ENCODE peak calls at places on chromosomes 3 and 15, in four cellular contexts. E is K562, J is GM12878, X is H1. M is an unnamed sample.

GRCh38 chr15:66364944-66365343 is 8.5 kb upstream of the TIPIN start:
- DNase-seq in E (peak; percentile 8), J (no peak), X (no peak), M (no peak)

GRCh38 chr15:28114721-28115622 is 15.9 kb upstream of the OCA2 start:
- DNase-seq in E (no peak), J (no peak), X (no peak), M (no peak)

GRCh38 chr15:37789881-37790280 is 144.6 kb upstream of the TMCO5A start:
- DNase-seq in E (no peak), J (no peak), X (no peak), M (no peak)

GRCh38 chr3:52451237-52452083 is 2.4 kb downstream of the TNNC1 start:
- DNase-seq in E (peak; percentile 24), J (no peak), X (no peak), M (no peak)

GRCh38 chr3:4458961-4459360 is 8.1 kb downstream of the SUMF1 start:
- DNase-seq in E (no peak), J (no peak), X (no peak), M (no peak)

GRCh38 chr15:95864467-95864886 is 466.0 kb upstream of the NR2F2 start:
- DNase-seq in E (no peak), J (peak; percentile 73), X (no peak), M (no peak)

GRCh38 chr15:70632079-70632850 is 131.1 kb downstream of the UACA start:
- DNase-seq in E (no peak), J (no peak), X (no peak), M (no peak)

GRCh38 chr3:46724360-46724890 is 6.8 kb upstream of the PRSS50 start:
- DNase-seq in E (no peak), J (no peak), X (no peak), M (no peak)

GRCh38 chr15:91915576-91915975 is 62.1 kb downstream of the SLCO3A1 start:
- DNase-seq in E (no peak), J (no peak), X (no peak), M (no peak)

GRCh38 chr15:82128401-82129143 is 82.8 kb upstream of the MEX3B start:
- DNase-seq in E (no peak), J (no peak), X (no peak), M (no peak)

GRCh38 chr3:135621184-135621931 is 344.2 kb upstream of the PPP2R3A start:
- DNase-seq in E (no peak), J (no peak), X (no peak), M (no peak)

GRCh38 chr3:178748874-178749273 is 212.6 kb downstream of the KCNMB2 start:
- DNase-seq in E (no peak), J (no peak), X (no peak), M (no peak)

GRCh38 chr3:14616606-14617507 is 34.7 kb upstream of the CCDC174 start:
- DNase-seq in E (no peak), J (no peak), X (no peak), M (no peak)

GRCh38 chr3:133469140-133469731 is 69.4 kb downstream of the BFSP2 start:
- DNase-seq in E (no peak), J (no peak), X (no peak), M (no peak)

GRCh38 chr3:46496745-46497555 is 826 bp upstream of the RTP3 start:
- DNase-seq in E (peak; percentile 62), J (peak; percentile 8), X (peak; percentile 36), M (no peak)

GRCh38 chr15:37873336-37873735 is 61.1 kb upstream of the TMCO5A start:
- DNase-seq in E (no peak), J (no peak), X (no peak), M (no peak)

GRCh38 chr3:49924683-49925082 is 4.9 kb downstream of the MON1A start:
- DNase-seq in E (peak; percentile 38), J (no peak), X (no peak), M (peak; percentile 73)

GRCh38 chr3:43582876-43583275 is 38.9 kb downstream of the ANO10 start:
- DNase-seq in E (no peak), J (no peak), X (no peak), M (no peak)

GRCh38 chr3:157029365-157029790 is 130.6 kb downstream of the CCNL1 start:
- DNase-seq in E (no peak), J (peak; percentile 20), X (no peak), M (no peak)

GRCh38 chr3:137163241-137163916 is 205.6 kb downstream of the IL20RB start:
- DNase-seq in E (no peak), J (no peak), X (no peak), M (no peak)

GRCh38 chr15:69414702-69415161 is 583 bp downstream of the KIF23 start:
- DNase-seq in E (peak; percentile 59), J (no peak), X (no peak), M (peak; percentile 4)

GRCh38 chr3:129100274-129100673 is 21.3 kb downstream of the RAB43 start:
- DNase-seq in E (no peak), J (no peak), X (no peak), M (no peak)

GRCh38 chr3:120172070-120172469 is 77.8 kb upstream of the GSK3B start:
- DNase-seq in E (no peak), J (no peak), X (no peak), M (no peak)

GRCh38 chr15:84702961-84703482 is 12.9 kb downstream of the SEC11A start:
- DNase-seq in E (no peak), J (no peak), X (no peak), M (no peak)

GRCh38 chr15:70770863-70771262 is 7.5 kb upstream of the UACA start:
- DNase-seq in E (no peak), J (no peak), X (no peak), M (no peak)

GRCh38 chr3:183587337-183587736 is 31.8 kb upstream of the KLHL6 start:
- DNase-seq in E (no peak), J (no peak), X (no peak), M (no peak)

GRCh38 chr3:149167898-149168297 is 38.5 kb downstream of the HPS3 start:
- DNase-seq in E (no peak), J (no peak), X (no peak), M (no peak)

GRCh38 chr3:126748701-126749546 is 44.9 kb downstream of the CHCHD6 start:
- DNase-seq in E (no peak), J (no peak), X (no peak), M (no peak)

GRCh38 chr3:183555541-183556081 is at the start of gene KLHL6:
- DNase-seq in E (peak; percentile 40), J (peak; percentile 64), X (no peak), M (no peak)

GRCh38 chr15:95872366-95872771 is 458.1 kb upstream of the NR2F2 start:
- DNase-seq in E (no peak), J (no peak), X (no peak), M (no peak)

GRCh38 chr3:139937674-139938279 is 2.8 kb downstream of the CLSTN2 start:
- DNase-seq in E (peak; percentile 53), J (no peak), X (no peak), M (peak; percentile 19)

GRCh38 chr3:34973586-34973985 is 665.7 kb upstream of the ARPP21 start:
- DNase-seq in E (no peak), J (no peak), X (no peak), M (no peak)

GRCh38 chr15:39777497-39777896 is 5.1 kb downstream of the FSIP1 start:
- DNase-seq in E (no peak), J (no peak), X (no peak), M (no peak)

DNA sequence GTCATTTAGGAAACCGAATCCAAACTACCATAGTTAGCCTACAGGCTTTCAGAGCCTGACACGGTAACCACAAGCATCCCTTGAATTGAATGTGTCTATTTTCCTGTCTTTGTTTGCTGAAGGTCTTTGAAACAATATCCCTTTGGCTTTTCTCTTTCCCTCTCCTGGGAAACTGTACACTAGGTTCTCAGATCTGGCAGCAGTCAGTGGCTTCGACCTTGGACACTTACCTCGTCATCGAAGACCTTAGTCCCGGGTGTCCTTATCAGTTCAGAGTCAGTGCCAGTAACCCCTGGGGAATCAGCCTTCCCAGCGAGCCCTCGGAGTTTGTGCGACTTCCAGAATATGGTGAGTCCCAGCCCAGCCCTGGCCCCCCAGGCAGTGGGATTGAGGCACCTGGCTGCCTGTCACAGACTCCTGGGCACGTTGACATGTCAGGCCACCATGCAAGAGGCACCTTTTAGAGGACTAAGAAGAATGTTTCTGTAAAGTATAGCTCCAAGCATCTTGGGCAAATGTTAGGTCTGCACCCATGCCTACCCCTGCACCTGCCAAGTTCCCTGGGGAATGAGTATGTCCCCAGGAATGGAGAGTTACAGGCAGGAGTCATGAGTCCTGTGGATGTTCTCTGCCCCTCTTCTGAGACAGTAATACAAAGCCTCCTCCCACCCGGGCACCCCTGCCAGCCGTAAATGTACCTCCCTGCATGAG is 30.4 kb upstream of the UMPS start:
- DNase-seq in E (peak; percentile 16), J (no peak), X (no peak), M (no peak)
- TF ChIP-seq EGR1 in E (no peak), J (no peak), X (no peak), M (no peak)

GRCh38 chr3:194135516-194135805 is 487 bp upstream of the HES1 start:
- DNase-seq in E (no peak), J (no peak), X (no peak), M (no peak)
- H3K9ac ChIP-seq in E (peak overlapping the region; percentile 93), J (peak overlapping the region; percentile 36), X (no peak overlapping the region), M (peak overlapping the region; percentile 84)

GRCh38 chr3:175421897-175422296 is 562.8 kb downstream of the NAALADL2 start:
- DNase-seq in E (no peak), J (no peak), X (no peak), M (no peak)
- TF ChIP-seq EGR1 in E (no peak), J (no peak), X (no peak), M (no peak)

DNA sequence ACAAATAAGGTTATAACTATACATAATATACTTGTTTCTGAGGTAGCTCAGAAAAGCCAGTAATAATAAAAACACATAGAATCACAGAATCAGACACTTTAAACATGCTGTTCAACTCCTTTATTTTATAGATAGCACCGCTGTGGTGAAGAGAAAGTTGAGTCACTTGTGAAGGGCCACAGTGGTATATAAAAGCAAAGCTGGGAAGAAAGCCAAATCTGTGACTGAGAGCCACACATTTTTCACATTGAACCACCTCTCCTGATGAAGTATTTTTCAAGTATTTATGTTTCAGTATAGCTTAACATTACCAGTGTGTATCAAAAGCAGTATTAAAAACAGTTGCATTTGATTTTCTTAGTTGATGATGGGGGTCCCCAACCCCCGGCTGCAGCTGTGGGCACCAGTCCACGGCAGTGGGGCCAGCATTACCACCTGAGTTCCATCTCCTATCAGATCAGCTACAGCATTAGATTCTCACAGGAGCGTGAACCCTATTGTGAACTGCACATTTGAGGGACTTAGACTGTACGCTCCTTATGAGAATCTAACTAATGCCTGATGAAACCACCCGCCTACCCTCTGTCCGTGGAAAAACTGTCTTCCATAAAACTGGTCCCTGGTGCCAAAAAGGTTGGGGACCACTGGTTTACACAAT is 46.2 kb downstream of the TBL1XR1 start:
- DNase-seq in E (peak; percentile 42), J (peak; percentile 48), X (no peak), M (peak; percentile 39)
- H3K9ac ChIP-seq in E (peak overlapping the region; percentile 10), J (no peak overlapping the region), X (no peak overlapping the region), M (peak overlapping the region; percentile 22)

GRCh38 chr3:190077646-190078045 is 43.1 kb downstream of the P3H2 start:
- DNase-seq in E (no peak), J (no peak), X (no peak), M (no peak)
- TF ChIP-seq EGR1 in E (no peak), J (no peak), X (no peak), M (no peak)

GRCh38 chr3:123637841-123638240 is 53.0 kb upstream of the HACD2 start:
- DNase-seq in E (no peak), J (no peak), X (no peak), M (no peak)

GRCh38 chr3:123635717-123636116 is 50.9 kb upstream of the HACD2 start:
- DNase-seq in E (no peak), J (no peak), X (no peak), M (no peak)

GRCh38 chr3:123635220-123635619 is 50.4 kb upstream of the HACD2 start:
- DNase-seq in E (no peak), J (no peak), X (no peak), M (no peak)

GRCh38 chr3:123636431-123636841 is 51.6 kb upstream of the HACD2 start:
- DNase-seq in E (peak; percentile 82), J (no peak), X (peak; percentile 38), M (no peak)

GRCh38 chr3:123637131-123637530 is 52.3 kb upstream of the HACD2 start:
- DNase-seq in E (no peak), J (no peak), X (peak; percentile 19), M (no peak)
- H3K9ac ChIP-seq in E (no peak overlapping the region), J (no peak overlapping the region), X (no peak overlapping the region), M (no peak overlapping the region)

M was measured in HCT116.